ENCODE peak calls at places on chromosomes 13 and 19, in four cellular contexts. B is pancreas, F is A549, U is esophagus squamous epithelium. T is an unnamed sample. For H3K4me1, the result is how much of the 10 kb centered on the place peaks cover.

GRCh38 chr13:51397262-51397933 is 55.4 kb downstream of the INTS6 start:
- DNase-seq in B (no peak), F (no peak), U (no peak), T (no peak)

GRCh38 chr19:12055784-12056183 is 3.0 kb upstream of the ZNF878 start:
- DNase-seq in B (no peak), F (no peak), U (no peak), T (no peak)

GRCh38 chr19:13210941-13211340 is 60.7 kb downstream of the IER2 start:
- DNase-seq in B (no peak), F (no peak), U (no peak), T (no peak)

GRCh38 chr13:81872581-81872980 is 1531.7 kb upstream of the SPRY2 start:
- DNase-seq in B (no peak), F (no peak), U (no peak), T (no peak)

GRCh38 chr19:39406656-39407393 is at the start of gene ZFP36:
- DNase-seq in B (peak), F (peak), U (peak), T (peak)

GRCh38 chr19:15107056-15108010 is at the start of gene SYDE1:
- DNase-seq in B (no peak), F (no peak), U (no peak), T (peak)

GRCh38 chr13:114142640-114143490 is 10.4 kb upstream of the RASA3 start:
- DNase-seq in B (peak), F (no peak), U (no peak), T (no peak)

GRCh38 chr19:55149078-55150003 is at the start of gene TNNT1:
- DNase-seq in B (no peak), F (no peak), U (no peak), T (peak)

GRCh38 chr13:35140321-35140720 is 198.3 kb downstream of the NBEA start:
- DNase-seq in B (no peak), F (no peak), U (no peak), T (no peak)

GRCh38 chr19:44808463-44809371 is at the start of gene BCAM:
- DNase-seq in B (peak), F (peak), U (no peak), T (peak)

GRCh38 chr13:114115796-114116195 is 16.6 kb downstream of the RASA3 start:
- DNase-seq in B (no peak), F (no peak), U (no peak), T (no peak)

GRCh38 chr19:13091400-13092161 is 11.1 kb downstream of the LYL1 start:
- DNase-seq in B (no peak), F (no peak), U (no peak), T (peak)

GRCh38 chr19:12000152-12000981 is 35.1 kb downstream of the ZNF433 start:
- DNase-seq in B (no peak), F (no peak), U (no peak), T (no peak)

GRCh38 chr19:41189425-41190065 is 3.5 kb upstream of the CYP2S1 start:
- DNase-seq in B (no peak), F (no peak), U (no peak), T (no peak)

GRCh38 chr19:8209111-8209964 is at the start of gene CERS4:
- DNase-seq in B (peak), F (peak), U (peak), T (peak)

GRCh38 chr19:46036745-46037126 is 4.1 kb downstream of the IGFL4 start:
- DNase-seq in B (no peak), F (no peak), U (no peak), T (no peak)

GRCh38 chr13:80873589-80873988 is 532.7 kb upstream of the SPRY2 start:
- DNase-seq in B (no peak), F (no peak), U (no peak), T (no peak)

GRCh38 chr19:45362291-45362690 is 8.1 kb downstream of the ERCC2 start:
- DNase-seq in B (no peak), F (no peak), U (no peak), T (no peak)

GRCh38 chr19:19140476-19140875 is 2.2 kb upstream of the TMEM161A start:
- DNase-seq in B (no peak), F (no peak), U (no peak), T (no peak)

GRCh38 chr13:114131581-114132418 is 623 bp downstream of the RASA3 start:
- DNase-seq in B (peak), F (peak), U (no peak), T (peak)

GRCh38 chr19:36139473-36140288 is at the start of gene CAPNS1:
- DNase-seq in B (peak), F (peak), U (peak), T (peak)

GRCh38 chr13:59279024-59279423 is 884.7 kb downstream of the DIAPH3 start:
- DNase-seq in B (no peak), F (no peak), U (no peak), T (no peak)

GRCh38 chr19:20925481-20925880 is 2.4 kb downstream of the ZNF85 start:
- DNase-seq in B (no peak), F (no peak), U (no peak), T (no peak)

GRCh38 chr13:112532837-112533745 is 54.9 kb downstream of the TUBGCP3 start:
- DNase-seq in B (no peak), F (no peak), U (no peak), T (no peak)

DNA sequence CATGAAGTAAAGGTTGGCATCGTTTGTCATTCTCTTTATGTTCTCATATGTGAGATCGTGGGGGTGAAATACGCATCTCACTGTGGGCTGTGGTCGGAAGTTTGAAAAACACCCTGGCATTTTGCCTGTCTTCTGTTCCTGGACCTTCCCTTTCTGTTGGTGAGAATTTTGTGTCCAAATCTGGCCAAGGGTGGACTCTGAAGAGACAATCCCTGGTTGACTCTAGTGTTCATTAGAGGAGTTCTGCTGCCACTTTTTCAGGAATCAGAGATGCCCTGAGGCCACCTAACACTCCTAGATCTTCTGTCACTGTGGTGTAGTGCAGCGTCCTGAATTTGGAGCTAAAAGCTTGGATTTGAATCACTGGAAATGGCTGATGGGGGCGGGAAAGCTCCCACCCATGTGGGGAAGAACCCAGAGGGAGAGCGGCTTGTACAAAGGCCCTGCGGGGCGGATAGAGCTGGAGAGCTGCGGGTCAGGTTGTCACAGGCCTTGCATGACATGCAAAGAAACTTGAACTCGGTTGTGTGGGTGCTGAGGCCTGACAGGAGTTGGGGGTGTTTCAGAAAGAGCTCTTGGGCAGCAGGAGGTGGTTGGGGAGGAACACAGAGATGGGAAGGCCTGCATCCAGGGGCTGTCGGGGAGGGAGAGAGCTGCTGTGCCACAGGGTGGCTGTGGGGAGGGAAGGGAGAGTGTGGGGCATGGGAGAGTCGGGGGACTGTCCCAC is 11.1 kb upstream of the SPATA13 start:
- DNase-seq in B (no peak), F (no peak), U (no peak), T (no peak)
- H3K27ac ChIP-seq in B (peak), F (peak), U (peak), T (no peak)

GRCh38 chr13:47801555-47801954 is 199.5 kb downstream of the SUCLA2 start:
- DNase-seq in B (no peak), F (no peak), U (no peak), T (no peak)

GRCh38 chr13:47800593-47800992 is 200.5 kb downstream of the SUCLA2 start:
- DNase-seq in B (no peak), F (no peak), U (no peak), T (no peak)

GRCh38 chr13:47798194-47798593 is 202.9 kb downstream of the SUCLA2 start:
- DNase-seq in B (no peak), F (no peak), U (no peak), T (no peak)

GRCh38 chr13:47796816-47797215 is 204.3 kb downstream of the SUCLA2 start:
- DNase-seq in B (no peak), F (no peak), U (no peak), T (peak)

GRCh38 chr13:47798906-47799305 is 202.2 kb downstream of the SUCLA2 start:
- DNase-seq in B (no peak), F (no peak), U (no peak), T (no peak)
- TF ChIP-seq CTCF in B (no peak), F (no peak), U (peak), T (peak)

GRCh38 chr13:44308352-44308751 is 65.3 kb upstream of the SERP2 start:
- DNase-seq in B (no peak), F (no peak), U (no peak), T (no peak)
- H3K4me1 ChIP-seq in B (under half), F (half or more), U (half or more), T (half or more)

GRCh38 chr19:2636897-2637683 is 65.4 kb downstream of the GNG7 start:
- DNase-seq in B (peak), F (peak), U (no peak), T (peak)

GRCh38 chr19:2633693-2634075 is 68.8 kb downstream of the GNG7 start:
- DNase-seq in B (no peak), F (no peak), U (no peak), T (no peak)

GRCh38 chr19:2636142-2636896 is 66.2 kb downstream of the GNG7 start:
- DNase-seq in B (no peak), F (no peak), U (no peak), T (no peak)

GRCh38 chr19:2634228-2634951 is 68.1 kb downstream of the GNG7 start:
- DNase-seq in B (no peak), F (no peak), U (no peak), T (peak)

GRCh38 chr19:2634960-2635359 is 67.5 kb downstream of the GNG7 start:
- DNase-seq in B (no peak), F (no peak), U (no peak), T (no peak)
- H3K27ac ChIP-seq in B (no peak), F (no peak), U (peak), T (peak)

DNA sequence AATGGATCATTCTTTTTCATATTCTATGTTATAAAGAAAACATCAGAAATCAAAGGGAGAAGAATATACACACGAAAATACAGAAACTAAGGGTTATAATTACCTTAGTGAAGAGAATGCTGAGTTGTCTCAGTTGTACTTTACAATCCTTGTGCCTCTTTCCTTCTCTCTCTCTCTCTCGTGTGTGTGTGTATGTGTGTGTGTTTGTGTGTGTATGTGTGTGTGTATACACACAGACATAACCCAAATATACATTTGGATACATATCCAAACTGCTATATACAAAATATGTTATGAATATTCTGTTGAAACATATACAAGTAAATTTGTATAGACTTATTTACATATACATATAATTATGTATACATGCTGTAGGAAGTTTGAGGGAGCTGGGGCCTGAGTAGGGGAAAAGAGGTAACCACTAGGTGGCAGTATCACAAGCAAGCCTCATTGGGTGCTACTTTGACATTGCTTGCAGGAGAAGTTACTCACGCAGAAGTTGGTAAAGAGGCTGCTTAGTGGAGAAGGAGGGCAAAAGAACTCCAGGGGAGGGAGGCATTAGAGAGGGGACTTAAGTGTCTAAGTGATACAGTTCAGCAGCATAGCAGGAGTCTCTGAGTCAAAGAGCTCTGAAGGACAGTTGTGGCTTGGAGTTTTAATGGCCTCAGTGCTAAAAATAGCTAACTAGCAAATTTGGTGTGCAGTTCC is 465.1 kb upstream of the PCDH20 start:
- DNase-seq in B (no peak), F (no peak), U (no peak), T (no peak)
- TF ChIP-seq CTCF in B (peak), F (peak), U (peak), T (peak)